ENCODE peak calls at places on chromosomes 2 and 18, in seven cellular contexts. G, T, I, P, O, Z and E are unnamed samples.

GRCh38 chr2:17426708-17427107 is 91.5 kb downstream of the RAD51AP2 start:
- DNase-seq in G (no peak), P (no peak), I (no peak), O (no peak), T (no peak), Z (no peak), E (no peak)

GRCh38 chr2:216505133-216506106 is 6.8 kb downstream of the RPL37A start:
- DNase-seq in Z (no peak), O (no peak), I (no peak), G (no peak), P (no peak), T (no peak), E (no peak)

GRCh38 chr2:64401501-64401880 is 52.5 kb upstream of the LGALSL start:
- DNase-seq in P (no peak), G (no peak), I (no peak), O (no peak), T (no peak), Z (no peak), E (no peak)

GRCh38 chr2:195533771-195534642 is 123.0 kb upstream of the SLC39A10 start:
- DNase-seq in O (peak; percentile 94), I (no peak), T (peak; percentile 99), Z (peak; percentile 50), P (peak; percentile 67), G (peak; percentile 29), E (no peak)

GRCh38 chr2:20642026-20642971 is 8.6 kb downstream of the HS1BP3 start:
- DNase-seq in O (peak; percentile 74), P (peak; percentile 88), G (peak; percentile 80), Z (peak; percentile 76), T (peak; percentile 85), I (no peak), E (peak; percentile 93)

GRCh38 chr2:48601349-48601748 is 16.3 kb upstream of the GTF2A1L start:
- DNase-seq in G (no peak), Z (no peak), T (peak; percentile 30), O (peak; percentile 12), P (no peak), I (no peak), E (no peak)

GRCh38 chr2:165698621-165698946 is 95.5 kb downstream of the GALNT3 start:
- DNase-seq in G (no peak), O (peak; percentile 62), Z (peak; percentile 13), P (peak; percentile 56), T (peak; percentile 69), I (no peak), E (no peak)

GRCh38 chr2:145323512-145323911 is 803.6 kb upstream of the ZEB2 start:
- DNase-seq in Z (no peak), G (no peak), O (no peak), I (no peak), P (no peak), T (peak; percentile 51), E (no peak)

GRCh38 chr2:226902041-226902972 is 66.5 kb downstream of the RHBDD1 start:
- DNase-seq in G (no peak), Z (no peak), O (no peak), T (peak; percentile 64), I (no peak), P (no peak), E (no peak)

GRCh38 chr2:226905718-226906438 is 70.0 kb downstream of the RHBDD1 start:
- DNase-seq in G (no peak), T (no peak), I (no peak), Z (no peak), O (no peak), P (peak; percentile 66), E (no peak)

GRCh38 chr2:226904592-226904991 is 68.7 kb downstream of the RHBDD1 start:
- DNase-seq in Z (no peak), P (no peak), G (no peak), I (no peak), O (no peak), T (no peak), E (no peak)

GRCh38 chr2:226906439-226906796 is 70.6 kb downstream of the RHBDD1 start:
- DNase-seq in T (no peak), P (no peak), O (no peak), Z (no peak), G (no peak), I (no peak), E (no peak)

DNA sequence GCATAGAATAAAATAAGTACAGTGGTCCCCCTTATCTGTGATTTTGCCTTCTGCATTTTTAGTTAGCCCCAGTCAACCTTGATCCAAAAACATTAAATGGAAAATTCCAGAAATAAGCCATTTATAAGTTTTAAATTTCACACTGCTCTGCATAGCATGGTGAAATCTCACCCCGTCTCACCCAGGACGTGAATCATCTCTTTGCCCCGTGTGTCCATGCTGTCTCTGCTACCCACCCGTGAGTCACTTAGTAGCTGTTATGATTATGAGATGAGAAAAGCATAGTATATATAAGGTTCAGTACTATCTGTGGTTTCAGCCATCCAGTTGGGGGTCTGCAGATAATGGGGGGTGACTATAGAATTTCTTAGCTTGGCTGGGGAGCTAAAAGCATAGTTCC is 67.3 kb downstream of the RHBDD1 start:
- DNase-seq in O (peak; percentile 88), I (no peak), G (no peak), P (no peak), Z (no peak), T (peak; percentile 94), E (no peak)
- H3K4me3 ChIP-seq in O (no peak overlapping the region), I (no peak overlapping the region), G (no peak overlapping the region), P (no peak overlapping the region), Z (no peak overlapping the region), T (peak overlapping the region; percentile 23), E (no peak overlapping the region)

GRCh38 chr18:79939096-79939495 is 12.4 kb downstream of the SLC66A2 start:
- DNase-seq in G (no peak), I (peak; percentile 37), P (no peak), O (no peak), T (no peak), Z (no peak), E (peak; percentile 12)
- H3K4me3 ChIP-seq in G (no peak overlapping the region), I (no peak overlapping the region), P (no peak overlapping the region), O (no peak overlapping the region), T (no peak overlapping the region), Z (no peak overlapping the region), E (no peak overlapping the region)

GRCh38 chr2:238159676-238160205 is 971 bp downstream of the ERFE start:
- DNase-seq in G (peak; percentile 10), O (no peak), T (no peak), I (no peak), Z (peak; percentile 7), P (no peak), E (no peak)
- H3K4me3 ChIP-seq in G (no peak overlapping the region), O (no peak overlapping the region), T (no peak overlapping the region), I (no peak overlapping the region), Z (no peak overlapping the region), P (peak overlapping the region; percentile 48), E (no peak overlapping the region)

DNA sequence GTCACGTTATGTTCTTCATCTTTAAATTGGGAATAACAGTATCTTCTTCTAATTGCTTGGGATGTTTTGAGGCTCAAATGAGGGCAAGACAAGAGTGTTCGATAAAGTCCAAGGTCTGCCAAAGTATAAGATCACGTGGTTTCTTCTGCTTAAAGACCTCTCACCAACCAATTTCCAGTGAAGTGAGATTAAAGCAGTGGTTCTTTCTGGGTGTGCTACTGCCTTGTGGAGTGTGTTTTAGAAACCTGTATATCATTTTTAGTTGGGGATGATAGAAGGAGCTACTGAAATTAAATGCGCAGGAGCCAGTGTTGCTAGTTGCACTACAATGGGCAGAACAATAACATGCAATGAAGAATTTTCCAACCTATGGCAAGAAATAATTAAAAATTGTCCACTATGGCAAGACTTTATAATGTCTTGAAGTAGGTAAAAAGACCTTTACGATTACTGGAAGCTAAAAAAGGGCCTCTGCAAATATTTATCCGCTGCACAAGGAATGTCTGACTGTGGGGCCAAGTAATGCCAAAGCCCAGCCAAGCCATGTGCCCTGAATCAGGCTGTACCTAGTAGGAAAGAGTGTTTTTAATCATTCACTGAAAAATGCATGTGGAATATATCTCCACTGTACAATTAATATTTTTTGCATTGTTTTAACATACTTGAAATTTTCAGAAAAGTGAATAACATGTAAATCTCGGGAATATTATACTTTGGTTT is 244.5 kb upstream of the REG3G start:
- DNase-seq in I (no peak), O (no peak), P (no peak), Z (no peak), T (no peak), G (no peak), E (no peak)
- H3K4me3 ChIP-seq in I (no peak overlapping the region), O (no peak overlapping the region), P (no peak overlapping the region), Z (no peak overlapping the region), T (no peak overlapping the region), G (no peak overlapping the region), E (no peak overlapping the region)

DNA sequence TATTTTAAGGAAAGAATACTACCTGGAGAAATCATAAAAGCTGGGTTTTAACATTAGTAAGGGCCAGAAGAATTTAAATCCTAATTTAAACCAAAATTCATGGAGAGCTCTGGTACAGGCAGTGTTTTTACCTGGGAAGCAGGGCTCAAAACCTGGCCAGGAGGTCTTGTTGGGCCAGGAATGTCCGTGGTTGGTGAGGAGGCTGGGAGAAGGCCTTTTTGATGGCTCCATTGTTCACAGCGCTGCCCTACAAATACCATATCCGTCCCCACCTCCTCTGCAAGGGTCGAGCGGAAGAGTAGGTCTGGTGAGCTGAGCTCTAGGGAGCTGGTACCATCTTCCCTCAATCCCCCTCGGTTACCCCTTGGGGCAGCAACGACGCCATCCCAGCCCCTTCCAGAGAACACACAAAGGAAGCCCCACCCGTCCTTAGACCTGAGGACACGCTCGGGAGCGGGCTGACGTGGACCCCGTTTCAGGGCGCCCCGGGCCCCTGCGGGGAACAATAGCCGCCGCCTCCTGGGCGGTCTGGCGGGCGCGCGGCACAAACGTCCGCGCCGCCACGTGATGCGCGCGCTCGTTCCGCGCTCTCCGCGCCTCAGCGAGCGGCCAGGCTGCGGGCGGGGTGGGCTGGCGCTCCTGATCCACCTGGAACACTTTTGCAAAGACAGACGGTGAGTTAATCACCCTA is 10.7 kb upstream of the HOXD1 start:
- DNase-seq in I (no peak), T (peak; percentile 63), Z (no peak), O (no peak), G (no peak), P (no peak), E (no peak)
- H3K4me3 ChIP-seq in I (peak overlapping the region; percentile 41), T (peak overlapping the region; percentile 94), Z (peak overlapping the region; percentile 16), O (peak overlapping the region; percentile 29), G (peak overlapping the region; percentile 55), P (no peak overlapping the region), E (peak overlapping the region; percentile 22)

DNA sequence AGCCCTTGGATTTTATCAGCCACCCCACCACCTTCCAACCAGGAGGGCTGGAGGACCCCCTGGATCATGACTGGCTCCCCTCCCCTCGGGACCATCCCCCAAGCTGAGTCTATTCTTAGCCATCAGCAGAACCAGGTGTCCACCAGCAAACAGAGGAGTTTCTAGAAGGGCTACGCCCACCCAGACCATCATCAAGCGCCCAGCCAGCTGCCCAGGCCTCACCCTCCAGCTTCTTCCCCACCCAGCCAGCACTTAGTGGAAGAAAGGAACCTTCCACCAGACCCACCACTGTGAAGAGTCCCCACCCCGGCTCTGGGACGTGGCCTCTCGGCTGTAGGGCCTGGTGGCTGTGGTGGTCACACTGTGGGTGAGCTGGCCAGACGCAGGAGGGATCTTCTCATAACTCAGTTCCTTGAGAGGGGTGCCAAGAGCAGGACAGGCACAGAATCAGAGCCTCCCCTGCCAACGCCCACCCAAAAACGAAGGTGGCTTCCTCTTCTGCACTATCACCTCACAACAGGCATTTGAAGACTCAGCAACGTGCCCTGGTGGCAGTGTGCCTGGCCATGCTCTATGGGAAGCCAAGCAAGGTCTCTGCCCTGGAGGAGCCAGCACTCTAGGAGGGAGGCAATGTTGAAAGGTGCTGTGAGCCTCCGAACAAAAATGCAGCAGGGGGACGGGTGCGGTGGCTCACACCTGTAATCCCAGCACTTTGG is 19.0 kb downstream of the BIN1 start:
- DNase-seq in I (no peak), Z (no peak), T (no peak), O (no peak), P (no peak), G (no peak), E (no peak)
- H3K4me3 ChIP-seq in I (no peak overlapping the region), Z (no peak overlapping the region), T (no peak overlapping the region), O (peak overlapping the region; percentile 32), P (no peak overlapping the region), G (peak overlapping the region; percentile 49), E (no peak overlapping the region)